ENCODE peak calls at places on chromosome 3, in ten cellular contexts. D is posterior cingulate gyrus; M is body of pancreas; B is activated CD4-positive, alpha-beta T cell treated with anti-CD3 and anti-CD28 coated beads, Interleukin-2, amount 10 ng/mL, durations not matched to agents 7 days and 5 days; A is GM19239; K is fibroblast of mammary gland; Y is progenitor cell of endocrine pancreas; U is sciatic nerve; W is NCI-H1436; T is RWPE1. L is an unnamed sample.

GRCh38 chr3:166263460-166263859 is 426.2 kb upstream of the BCHE start:
- DNase-seq in D (no peak), M (no peak), B (no peak), A (no peak), K (no peak), Y (no peak), U (no peak), W (no peak), T (no peak), L (peak)

GRCh38 chr3:36868614-36869436 is 76.0 kb downstream of the TRANK1 start:
- DNase-seq in D (peak), M (peak), B (peak), A (peak), K (peak), Y (peak), U (peak), W (no peak), T (peak), L (peak)

GRCh38 chr3:150020527-150020926 is 49.8 kb upstream of the PFN2 start:
- DNase-seq in D (no peak), M (no peak), B (no peak), A (no peak), K (peak), Y (no peak), U (no peak), W (no peak), T (peak), L (peak)

GRCh38 chr3:126259411-126260391 is 79.3 kb upstream of the ALDH1L1 start:
- DNase-seq in D (peak), M (peak), B (no peak), A (no peak), K (peak), Y (no peak), U (peak), W (no peak), T (no peak), L (peak)

GRCh38 chr3:126346466-126346865 is 10.7 kb downstream of the KLF15 start:
- DNase-seq in D (no peak), M (no peak), B (no peak), A (no peak), K (no peak), Y (no peak), U (peak), W (no peak), T (no peak), L (no peak)

GRCh38 chr3:49727154-49727923 is 3.6 kb upstream of the GMPPB start:
- DNase-seq in D (no peak), M (no peak), B (no peak), A (no peak), K (no peak), Y (no peak), U (no peak), W (no peak), T (no peak), L (no peak)

GRCh38 chr3:105505167-105505566 is 138.5 kb downstream of the ALCAM start:
- DNase-seq in D (no peak), M (peak), B (no peak), A (no peak), K (no peak), Y (no peak), U (no peak), W (no peak), T (no peak), L (no peak)

GRCh38 chr3:23552506-23552905 is 253.2 kb upstream of the UBE2E1 start:
- DNase-seq in D (no peak), M (no peak), B (no peak), A (no peak), K (no peak), Y (no peak), U (no peak), W (no peak), T (no peak), L (no peak)

GRCh38 chr3:113825090-113825489 is 13.5 kb upstream of the GRAMD1C start:
- DNase-seq in D (no peak), M (no peak), B (no peak), A (no peak), K (peak), Y (no peak), U (no peak), W (no peak), T (no peak), L (peak)

GRCh38 chr3:10511809-10512494 is 6.6 kb upstream of the ATP2B2 start:
- DNase-seq in D (no peak), M (no peak), B (no peak), A (no peak), K (peak), Y (no peak), U (no peak), W (no peak), T (no peak), L (peak)

GRCh38 chr3:129563850-129564535 is 21.0 kb downstream of the H1-8 start:
- DNase-seq in D (no peak), M (no peak), B (no peak), A (no peak), K (peak), Y (no peak), U (no peak), W (no peak), T (no peak), L (no peak)

GRCh38 chr3:193783166-193783896 is 190.3 kb downstream of the OPA1 start:
- DNase-seq in D (no peak), M (no peak), B (no peak), A (no peak), K (peak), Y (no peak), U (no peak), W (no peak), T (peak), L (peak)

GRCh38 chr3:47601310-47601709 is 22.6 kb upstream of the CSPG5 start:
- DNase-seq in D (peak), M (no peak), B (no peak), A (no peak), K (no peak), Y (no peak), U (no peak), W (no peak), T (no peak), L (no peak)

GRCh38 chr3:53252105-53252946 is 3.5 kb downstream of the TKT start:
- DNase-seq in D (no peak), M (peak), B (no peak), A (no peak), K (no peak), Y (no peak), U (no peak), W (no peak), T (no peak), L (peak)

GRCh38 chr3:169432692-169433432 is 230.7 kb downstream of the MECOM start:
- DNase-seq in D (no peak), M (peak), B (no peak), A (no peak), K (no peak), Y (no peak), U (no peak), W (peak), T (no peak), L (peak)

GRCh38 chr3:63726656-63727055 is 74.2 kb downstream of the SNTN start:
- DNase-seq in D (no peak), M (no peak), B (no peak), A (no peak), K (no peak), Y (no peak), U (no peak), W (no peak), T (no peak), L (no peak)

GRCh38 chr3:116442331-116443021 is 2.8 kb downstream of the LSAMP start:
- DNase-seq in D (no peak), M (no peak), B (no peak), A (no peak), K (no peak), Y (no peak), U (no peak), W (no peak), T (no peak), L (no peak)

GRCh38 chr3:45546636-45547201 is 47.8 kb upstream of the LIMD1 start:
- DNase-seq in D (no peak), M (peak), B (peak), A (no peak), K (no peak), Y (no peak), U (no peak), W (no peak), T (no peak), L (no peak)

GRCh38 chr3:38459499-38460048 is 5.9 kb downstream of the ACVR2B start:
- DNase-seq in D (no peak), M (no peak), B (no peak), A (no peak), K (no peak), Y (no peak), U (no peak), W (no peak), T (no peak), L (no peak)

GRCh38 chr3:14123308-14124222 is 1.1 kb downstream of the CHCHD4 start:
- DNase-seq in D (no peak), M (no peak), B (no peak), A (no peak), K (no peak), Y (no peak), U (no peak), W (no peak), T (no peak), L (peak)